ENCODE peak calls at places on chromosomes 2 and 18, in four cellular contexts. One of them, this sample, is unnamed. For H3K27me3, the result is how much of the 10 kb centered on the place peaks cover.

GRCh38 chr2:127096718-127097470 is 10.1 kb downstream of the BIN1 start:
- DNase-seq in small intestine: peak
- DNase-seq in naive thymus-derived CD4-positive, alpha-beta T cell: no peak
- DNase-seq in upper lobe of right lung: peak
- DNase-seq in this sample: no peak

GRCh38 chr2:44170337-44170736 is 1.7 kb downstream of the PPM1B start:
- DNase-seq in small intestine: peak
- DNase-seq in naive thymus-derived CD4-positive, alpha-beta T cell: no peak
- DNase-seq in upper lobe of right lung: no peak
- DNase-seq in this sample: no peak

GRCh38 chr18:9557250-9557943 is 57.0 kb downstream of the PPP4R1 start:
- DNase-seq in small intestine: no peak
- DNase-seq in naive thymus-derived CD4-positive, alpha-beta T cell: no peak
- DNase-seq in upper lobe of right lung: no peak
- DNase-seq in this sample: no peak

GRCh38 chr18:28404721-28405120 is 227.8 kb upstream of the CDH2 start:
- DNase-seq in small intestine: no peak
- DNase-seq in naive thymus-derived CD4-positive, alpha-beta T cell: no peak
- DNase-seq in upper lobe of right lung: no peak
- DNase-seq in this sample: no peak

GRCh38 chr2:134295441-134295840 is 41.6 kb downstream of the MGAT5 start:
- DNase-seq in small intestine: no peak
- DNase-seq in naive thymus-derived CD4-positive, alpha-beta T cell: no peak
- DNase-seq in upper lobe of right lung: no peak
- DNase-seq in this sample: no peak

GRCh38 chr18:26017929-26018328 is 72.5 kb downstream of the SS18 start:
- DNase-seq in small intestine: no peak
- DNase-seq in naive thymus-derived CD4-positive, alpha-beta T cell: no peak
- DNase-seq in upper lobe of right lung: no peak
- DNase-seq in this sample: no peak

GRCh38 chr2:141341444-141341843 is 789.4 kb downstream of the LRP1B start:
- DNase-seq in small intestine: no peak
- DNase-seq in naive thymus-derived CD4-positive, alpha-beta T cell: no peak
- DNase-seq in upper lobe of right lung: no peak
- DNase-seq in this sample: no peak

GRCh38 chr2:21367421-21367820 is 243.7 kb downstream of the TDRD15 start:
- DNase-seq in small intestine: no peak
- DNase-seq in naive thymus-derived CD4-positive, alpha-beta T cell: no peak
- DNase-seq in upper lobe of right lung: no peak
- DNase-seq in this sample: no peak

GRCh38 chr18:79071037-79071960 is 2.1 kb downstream of the ATP9B start:
- DNase-seq in small intestine: no peak
- DNase-seq in naive thymus-derived CD4-positive, alpha-beta T cell: no peak
- DNase-seq in upper lobe of right lung: no peak
- DNase-seq in this sample: no peak

GRCh38 chr2:72146357-72147302 is 1.0 kb downstream of the CYP26B1 start:
- DNase-seq in small intestine: no peak
- DNase-seq in naive thymus-derived CD4-positive, alpha-beta T cell: no peak
- DNase-seq in upper lobe of right lung: peak
- DNase-seq in this sample: peak

GRCh38 chr18:36572135-36572856 is 256.5 kb downstream of the TPGS2 start:
- DNase-seq in small intestine: peak
- DNase-seq in naive thymus-derived CD4-positive, alpha-beta T cell: peak
- DNase-seq in upper lobe of right lung: no peak
- DNase-seq in this sample: peak

GRCh38 chr2:75503048-75503607 is 57.6 kb downstream of the EVA1A start:
- DNase-seq in small intestine: no peak
- DNase-seq in naive thymus-derived CD4-positive, alpha-beta T cell: no peak
- DNase-seq in upper lobe of right lung: no peak
- DNase-seq in this sample: no peak

GRCh38 chr2:109225170-109225775 is 96.3 kb downstream of the SH3RF3 start:
- DNase-seq in small intestine: no peak
- DNase-seq in naive thymus-derived CD4-positive, alpha-beta T cell: no peak
- DNase-seq in upper lobe of right lung: no peak
- DNase-seq in this sample: no peak

GRCh38 chr2:196957881-196958525 is 31.5 kb upstream of the PGAP1 start:
- DNase-seq in small intestine: no peak
- DNase-seq in naive thymus-derived CD4-positive, alpha-beta T cell: no peak
- DNase-seq in upper lobe of right lung: no peak
- DNase-seq in this sample: no peak
- H3K27me3 ChIP-seq in small intestine: under half
- H3K27me3 ChIP-seq in naive thymus-derived CD4-positive, alpha-beta T cell: under half
- H3K27me3 ChIP-seq in upper lobe of right lung: under half
- H3K27me3 ChIP-seq in this sample: under half

GRCh38 chr2:240997856-240998705 is at the start of gene SNED1:
- DNase-seq in small intestine: peak
- DNase-seq in naive thymus-derived CD4-positive, alpha-beta T cell: no peak
- DNase-seq in upper lobe of right lung: peak
- DNase-seq in this sample: peak

GRCh38 chr2:240996161-240996833 is 2.1 kb upstream of the SNED1 start:
- DNase-seq in small intestine: no peak
- DNase-seq in naive thymus-derived CD4-positive, alpha-beta T cell: no peak
- DNase-seq in upper lobe of right lung: no peak
- DNase-seq in this sample: no peak

GRCh38 chr2:240998706-240999000 is 235 bp downstream of the SNED1 start:
- DNase-seq in small intestine: no peak
- DNase-seq in naive thymus-derived CD4-positive, alpha-beta T cell: no peak
- DNase-seq in upper lobe of right lung: no peak
- DNase-seq in this sample: no peak

GRCh38 chr2:240996834-240997140 is 1.6 kb upstream of the SNED1 start:
- DNase-seq in small intestine: no peak
- DNase-seq in naive thymus-derived CD4-positive, alpha-beta T cell: no peak
- DNase-seq in upper lobe of right lung: no peak
- DNase-seq in this sample: no peak

DNA sequence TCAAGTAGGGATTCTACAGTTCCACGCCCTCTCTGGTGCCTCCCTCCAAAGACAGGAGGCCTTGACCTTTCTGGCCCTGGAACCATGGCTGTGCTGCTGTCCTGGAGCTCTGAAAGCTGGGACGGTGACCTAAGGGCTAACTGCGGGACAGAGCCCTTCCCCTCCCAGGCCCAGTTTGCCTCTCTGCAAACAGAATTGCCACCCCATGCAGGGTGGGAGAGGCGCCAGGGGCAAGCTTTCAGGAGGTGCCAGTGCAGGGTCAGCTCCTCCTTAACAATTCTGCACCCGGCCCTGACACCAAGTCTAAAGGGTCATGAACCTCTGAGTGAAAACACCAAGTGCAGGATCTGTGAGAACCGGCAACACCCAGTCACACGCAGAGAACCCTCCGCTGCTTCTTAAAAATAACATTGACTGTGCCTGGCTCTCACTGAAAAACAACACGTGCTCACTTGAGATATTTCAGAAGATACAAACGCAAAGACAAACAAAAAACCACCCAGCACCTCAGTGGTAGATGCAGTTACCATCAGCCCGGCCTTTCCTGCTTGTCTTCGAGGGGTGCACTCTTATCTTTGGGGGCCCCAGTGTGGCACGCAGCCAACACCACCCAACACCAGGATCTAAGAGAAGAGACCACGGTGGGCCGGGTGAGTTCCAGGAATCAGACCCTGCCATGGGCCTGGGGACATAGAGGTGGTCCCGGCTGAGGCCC is 1.1 kb upstream of the SNED1 start:
- DNase-seq in small intestine: no peak
- DNase-seq in naive thymus-derived CD4-positive, alpha-beta T cell: no peak
- DNase-seq in upper lobe of right lung: no peak
- DNase-seq in this sample: peak
- H3K27ac ChIP-seq in small intestine: no peak
- H3K27ac ChIP-seq in naive thymus-derived CD4-positive, alpha-beta T cell: no peak
- H3K27ac ChIP-seq in upper lobe of right lung: peak
- H3K27ac ChIP-seq in this sample: peak

GRCh38 chr18:22309191-22309590 is 108.5 kb downstream of the CTAGE1 start:
- DNase-seq in small intestine: no peak
- DNase-seq in naive thymus-derived CD4-positive, alpha-beta T cell: no peak
- DNase-seq in upper lobe of right lung: no peak
- DNase-seq in this sample: no peak

GRCh38 chr18:22318745-22319407 is 98.8 kb downstream of the CTAGE1 start:
- DNase-seq in small intestine: no peak
- DNase-seq in naive thymus-derived CD4-positive, alpha-beta T cell: no peak
- DNase-seq in upper lobe of right lung: no peak
- DNase-seq in this sample: no peak

GRCh38 chr18:22314406-22314805 is 103.3 kb downstream of the CTAGE1 start:
- DNase-seq in small intestine: no peak
- DNase-seq in naive thymus-derived CD4-positive, alpha-beta T cell: no peak
- DNase-seq in upper lobe of right lung: no peak
- DNase-seq in this sample: no peak

GRCh38 chr18:22311301-22311700 is 106.4 kb downstream of the CTAGE1 start:
- DNase-seq in small intestine: no peak
- DNase-seq in naive thymus-derived CD4-positive, alpha-beta T cell: no peak
- DNase-seq in upper lobe of right lung: no peak
- DNase-seq in this sample: no peak

GRCh38 chr18:22314001-22314400 is 103.7 kb downstream of the CTAGE1 start:
- DNase-seq in small intestine: no peak
- DNase-seq in naive thymus-derived CD4-positive, alpha-beta T cell: no peak
- DNase-seq in upper lobe of right lung: no peak
- DNase-seq in this sample: no peak
- H3K4me3 ChIP-seq in small intestine: no peak
- H3K4me3 ChIP-seq in naive thymus-derived CD4-positive, alpha-beta T cell: no peak
- H3K4me3 ChIP-seq in upper lobe of right lung: no peak
- H3K4me3 ChIP-seq in this sample: no peak

DNA sequence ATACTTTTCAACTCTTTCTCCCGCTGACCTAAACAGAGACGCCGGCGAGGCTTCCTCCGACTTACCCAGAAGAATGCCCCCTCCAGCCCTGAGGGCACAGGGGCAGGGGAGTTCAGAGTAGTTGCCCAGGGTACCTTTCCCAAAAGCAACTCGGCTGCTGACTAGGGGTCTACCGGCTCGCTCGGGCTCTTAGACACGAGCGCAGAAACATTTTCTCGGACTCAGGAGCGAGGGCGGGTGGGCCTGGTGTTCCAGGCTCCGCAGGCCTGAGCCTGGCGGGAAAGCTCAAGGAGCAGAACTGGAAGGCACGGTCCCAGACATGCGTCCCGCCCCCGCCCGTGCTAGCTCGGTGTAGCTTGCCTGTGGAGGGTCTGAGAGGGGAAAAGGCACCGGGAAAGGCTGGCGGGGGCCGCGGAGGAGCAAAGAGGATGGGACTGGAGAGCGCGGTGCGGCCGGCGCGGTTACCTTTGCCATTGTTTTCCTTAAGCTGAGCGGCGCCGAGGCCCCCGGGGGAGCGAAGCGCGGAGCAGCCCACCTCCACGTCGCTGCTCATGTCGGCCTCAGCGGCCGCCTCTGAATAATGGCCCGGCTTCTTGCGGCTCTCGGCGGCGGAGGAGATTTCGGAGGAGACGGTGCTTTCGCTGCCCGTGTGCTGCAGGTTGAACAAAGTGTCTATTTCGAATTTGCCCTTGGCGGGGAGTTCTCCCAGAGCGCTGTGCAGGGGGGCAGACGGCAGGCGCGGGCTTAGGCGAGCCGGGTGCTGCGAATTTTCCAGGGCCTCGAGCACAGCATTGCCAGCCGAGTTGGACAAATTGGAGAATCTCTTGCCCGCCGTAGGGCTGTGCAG is 654 bp downstream of the EVX2 start:
- DNase-seq in small intestine: no peak
- DNase-seq in naive thymus-derived CD4-positive, alpha-beta T cell: no peak
- DNase-seq in upper lobe of right lung: no peak
- DNase-seq in this sample: no peak
- H3K27me3 ChIP-seq in small intestine: half or more
- H3K27me3 ChIP-seq in naive thymus-derived CD4-positive, alpha-beta T cell: half or more
- H3K27me3 ChIP-seq in upper lobe of right lung: half or more
- H3K27me3 ChIP-seq in this sample: half or more

GRCh38 chr2:10378189-10378588 is 69.9 kb downstream of the ODC1 start:
- DNase-seq in small intestine: no peak
- DNase-seq in naive thymus-derived CD4-positive, alpha-beta T cell: peak
- DNase-seq in upper lobe of right lung: no peak
- DNase-seq in this sample: no peak
- H3K27ac ChIP-seq in small intestine: no peak
- H3K27ac ChIP-seq in naive thymus-derived CD4-positive, alpha-beta T cell: peak
- H3K27ac ChIP-seq in upper lobe of right lung: no peak
- H3K27ac ChIP-seq in this sample: no peak

GRCh38 chr18:3631927-3632326 is 182.0 kb downstream of the TGIF1 start:
- DNase-seq in small intestine: peak
- DNase-seq in naive thymus-derived CD4-positive, alpha-beta T cell: no peak
- DNase-seq in upper lobe of right lung: no peak
- DNase-seq in this sample: no peak
- H3K4me3 ChIP-seq in small intestine: no peak
- H3K4me3 ChIP-seq in naive thymus-derived CD4-positive, alpha-beta T cell: no peak
- H3K4me3 ChIP-seq in upper lobe of right lung: no peak
- H3K4me3 ChIP-seq in this sample: no peak

GRCh38 chr2:25169073-25169470 is 692 bp upstream of the POMC start:
- DNase-seq in small intestine: no peak
- DNase-seq in naive thymus-derived CD4-positive, alpha-beta T cell: no peak
- DNase-seq in upper lobe of right lung: no peak
- DNase-seq in this sample: no peak
- H3K27me3 ChIP-seq in small intestine: under half
- H3K27me3 ChIP-seq in naive thymus-derived CD4-positive, alpha-beta T cell: under half
- H3K27me3 ChIP-seq in upper lobe of right lung: half or more
- H3K27me3 ChIP-seq in this sample: under half